ENCODE peak calls at places on chromosomes 12 and 14, in seven cellular contexts. S is spleen, U is transverse colon, O is HCT116, C is stomach, B is breast epithelium, H is esophagus muscularis mucosa. Y is an unnamed sample. For H3K4me1, the result is how much of the 10 kb centered on the place peaks cover.

GRCh38 chr12:123163227-123163626 is 12.3 kb upstream of the PITPNM2 start:
- DNase-seq in S (no peak), U (no peak), O (no peak), C (no peak), B (no peak), H (no peak), Y (no peak)

GRCh38 chr12:50111417-50111692 is 681 bp upstream of the COX14 start:
- DNase-seq in S (no peak), U (no peak), O (no peak), C (no peak), B (no peak), H (no peak), Y (no peak)

GRCh38 chr14:90645842-90646443 is 170.3 kb downstream of the TTC7B start:
- DNase-seq in S (no peak), U (no peak), O (peak), C (no peak), B (peak), H (no peak), Y (no peak)

GRCh38 chr14:101383737-101384338 is 177.5 kb upstream of the DIO3 start:
- DNase-seq in S (no peak), U (no peak), O (no peak), C (no peak), B (no peak), H (no peak), Y (no peak)

GRCh38 chr14:93207468-93208308 is 632 bp downstream of the UBR7 start:
- DNase-seq in S (no peak), U (no peak), O (no peak), C (peak), B (no peak), H (no peak), Y (no peak)

GRCh38 chr12:109261087-109261486 is 48.0 kb downstream of the FOXN4 start:
- DNase-seq in S (no peak), U (no peak), O (no peak), C (no peak), B (no peak), H (no peak), Y (no peak)

GRCh38 chr14:93880025-93880820 is 46.9 kb upstream of the FAM181A start:
- DNase-seq in S (no peak), U (no peak), O (no peak), C (no peak), B (no peak), H (no peak), Y (no peak)

GRCh38 chr12:119700078-119700477 is 32.1 kb downstream of the PRKAB1 start:
- DNase-seq in S (no peak), U (no peak), O (no peak), C (no peak), B (no peak), H (no peak), Y (no peak)

GRCh38 chr12:122917508-122918227 is 21.7 kb upstream of the VPS37B start:
- DNase-seq in S (no peak), U (peak), O (no peak), C (peak), B (peak), H (no peak), Y (peak)

GRCh38 chr12:57149309-57149900 is 2.0 kb upstream of the LRP1-AS start:
- DNase-seq in S (no peak), U (peak), O (no peak), C (no peak), B (peak), H (no peak), Y (peak)

GRCh38 chr14:97381309-97381708 is 584.1 kb downstream of the VRK1 start:
- DNase-seq in S (no peak), U (no peak), O (no peak), C (no peak), B (no peak), H (no peak), Y (no peak)

GRCh38 chr12:115495300-115495699 is 782.2 kb downstream of the MED13L start:
- DNase-seq in S (no peak), U (no peak), O (no peak), C (no peak), B (no peak), H (no peak), Y (no peak)

GRCh38 chr12:127284021-127284420 is 982.9 kb upstream of the TMEM132C start:
- DNase-seq in S (no peak), U (no peak), O (no peak), C (no peak), B (no peak), H (no peak), Y (no peak)

GRCh38 chr12:1907652-1908611 is 10.5 kb downstream of the CACNA2D4 start:
- DNase-seq in S (no peak), U (peak), O (no peak), C (peak), B (peak), H (peak), Y (peak)

GRCh38 chr12:89899651-89900050 is 191.0 kb upstream of the ATP2B1 start:
- DNase-seq in S (no peak), U (no peak), O (no peak), C (no peak), B (no peak), H (no peak), Y (no peak)

GRCh38 chr14:101028971-101029667 is 125.6 kb upstream of the RTL1 start:
- DNase-seq in S (peak), U (no peak), O (no peak), C (no peak), B (no peak), H (no peak), Y (no peak)

GRCh38 chr12:108400060-108400459 is 60.9 kb upstream of the CMKLR1 start:
- DNase-seq in S (no peak), U (no peak), O (no peak), C (no peak), B (no peak), H (no peak), Y (no peak)

GRCh38 chr12:57765003-57765697 is 1.7 kb downstream of the CYP27B1 start:
- DNase-seq in S (peak), U (peak), O (no peak), C (peak), B (no peak), H (no peak), Y (peak)

GRCh38 chr12:42446761-42447160 is 120.8 kb downstream of the PPHLN1 start:
- DNase-seq in S (no peak), U (no peak), O (no peak), C (no peak), B (no peak), H (no peak), Y (no peak)

GRCh38 chr14:68089146-68089715 is 269.7 kb downstream of the RAD51B start:
- DNase-seq in S (no peak), U (no peak), O (peak), C (no peak), B (no peak), H (no peak), Y (no peak)

GRCh38 chr12:57549909-57550627 is at the start of gene KIF5A:
- DNase-seq in S (peak), U (peak), O (no peak), C (no peak), B (no peak), H (no peak), Y (peak)

GRCh38 chr14:31763041-31763440 is 201.8 kb downstream of the NUBPL start:
- DNase-seq in S (no peak), U (no peak), O (no peak), C (no peak), B (no peak), H (no peak), Y (no peak)

GRCh38 chr14:104683653-104684448 is 5.6 kb upstream of the INF2 start:
- DNase-seq in S (no peak), U (no peak), O (no peak), C (no peak), B (no peak), H (no peak), Y (no peak)

GRCh38 chr12:3135522-3136461 is 58.6 kb downstream of the TSPAN9 start:
- DNase-seq in S (no peak), U (peak), O (peak), C (no peak), B (peak), H (no peak), Y (no peak)

GRCh38 chr12:68899251-68899771 is 33.7 kb downstream of the CPM start:
- DNase-seq in S (no peak), U (peak), O (peak), C (peak), B (no peak), H (no peak), Y (peak)

GRCh38 chr12:104624529-104624928 is 167.8 kb downstream of the CHST11 start:
- DNase-seq in S (no peak), U (no peak), O (no peak), C (no peak), B (no peak), H (no peak), Y (no peak)

GRCh38 chr14:100192250-100192671 is 32.8 kb upstream of the DEGS2 start:
- DNase-seq in S (peak), U (peak), O (no peak), C (no peak), B (peak), H (no peak), Y (no peak)

GRCh38 chr12:50261654-50262053 is 21.7 kb downstream of the LIMA1 start:
- DNase-seq in S (no peak), U (no peak), O (no peak), C (no peak), B (no peak), H (no peak), Y (no peak)

GRCh38 chr12:100826323-100826722 is 31.7 kb downstream of the ANO4 start:
- DNase-seq in S (no peak), U (peak), O (peak), C (peak), B (no peak), H (no peak), Y (no peak)

GRCh38 chr12:111838353-111838752 is 3.7 kb upstream of the MAPKAPK5 start:
- DNase-seq in S (no peak), U (no peak), O (no peak), C (no peak), B (no peak), H (no peak), Y (no peak)

GRCh38 chr12:9719835-9720234 is 13.1 kb downstream of the CLECL1 start:
- DNase-seq in S (no peak), U (no peak), O (no peak), C (no peak), B (no peak), H (no peak), Y (no peak)
- TF ChIP-seq POLR2AphosphoS5 in S (no peak), U (no peak), O (no peak), C (no peak), B (no peak), H (no peak), Y (no peak)

DNA sequence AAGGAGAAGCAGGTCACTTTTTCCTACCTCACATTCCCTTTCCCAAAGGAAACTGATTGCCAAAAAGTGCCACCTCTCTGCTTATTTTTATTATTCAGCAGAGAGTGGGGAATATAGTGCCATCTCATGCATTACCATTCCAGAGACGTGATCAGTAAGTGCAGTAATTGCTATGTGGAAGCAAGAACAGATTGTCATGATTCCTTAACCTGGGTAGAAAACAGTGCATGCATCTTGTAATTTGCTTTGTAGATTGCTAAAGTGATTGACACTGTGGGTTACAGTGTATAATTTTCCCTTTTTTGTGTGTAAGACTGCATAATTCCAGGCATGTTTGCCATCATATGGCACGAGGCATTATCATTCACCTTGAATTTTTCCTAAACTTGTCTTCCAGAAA is 332.5 kb downstream of the DIO2 start:
- DNase-seq in S (no peak), U (no peak), O (no peak), C (no peak), B (no peak), H (no peak), Y (no peak)
- H3K4me1 ChIP-seq in S (under half), U (under half), O (under half), C (under half), B (under half), H (under half), Y (under half)

GRCh38 chr12:15735837-15736615 is 53.2 kb downstream of the EPS8 start:
- DNase-seq in S (no peak), U (no peak), O (no peak), C (no peak), B (no peak), H (no peak), Y (no peak)

GRCh38 chr12:15738438-15739015 is 50.7 kb downstream of the EPS8 start:
- DNase-seq in S (no peak), U (no peak), O (no peak), C (no peak), B (no peak), H (no peak), Y (no peak)

DNA sequence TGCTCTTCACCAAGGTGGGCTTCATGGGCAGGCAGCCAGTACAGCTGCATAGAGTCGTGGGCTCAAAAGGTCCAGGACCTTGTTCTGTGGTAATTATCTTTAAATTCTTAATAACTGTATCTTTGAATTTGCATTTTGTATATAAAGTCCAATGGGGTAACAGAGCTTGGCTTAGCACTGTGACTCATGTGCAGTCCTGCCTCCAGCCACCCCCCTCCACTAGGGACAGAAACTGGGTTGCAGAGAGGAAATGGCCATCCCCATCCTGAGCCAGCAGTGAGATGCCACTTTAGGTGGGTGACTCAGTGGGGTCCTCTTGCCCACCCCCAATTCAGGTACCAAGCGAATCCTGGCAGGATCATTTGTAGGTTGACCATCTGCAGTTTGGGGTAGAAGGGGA is 48.1 kb downstream of the EPS8 start:
- DNase-seq in S (no peak), U (no peak), O (no peak), C (no peak), B (no peak), H (no peak), Y (no peak)
- TF ChIP-seq POLR2A in S (no peak), U (no peak), O (no peak), C (no peak), B (no peak), H (no peak), Y (no peak)

GRCh38 chr12:110373025-110373876 is 30.3 kb downstream of the ANAPC7 start:
- DNase-seq in S (no peak), U (no peak), O (no peak), C (no peak), B (no peak), H (no peak), Y (no peak)
- TF ChIP-seq POLR2AphosphoS5 in S (no peak), U (peak), O (no peak), C (no peak), B (no peak), H (no peak), Y (no peak)